ENCODE peak calls at places on chromosome 11, in four cellular contexts. T, A, O and V are unnamed samples.

GRCh38 chr11:116312560-116313340 is 460.0 kb downstream of the BUD13 start:
- DNase-seq in T (no peak), O (no peak), A (no peak), V (no peak)

GRCh38 chr11:79094601-79095000 is 346.2 kb downstream of the TENM4 start:
- DNase-seq in O (no peak), T (no peak), A (no peak), V (no peak)

GRCh38 chr11:289706-290620 is 1.0 kb downstream of the PGGHG start:
- DNase-seq in A (no peak), T (no peak), O (no peak), V (no peak)

GRCh38 chr11:133897331-133897650 is 52.0 kb upstream of the SPATA19 start:
- DNase-seq in A (no peak), O (no peak), T (no peak), V (no peak)

GRCh38 chr11:17550455-17551346 is 3.6 kb downstream of the OTOG start:
- DNase-seq in A (no peak), O (no peak), T (no peak), V (no peak)

GRCh38 chr11:7605544-7605943 is 67.8 kb downstream of the CYB5R2 start:
- DNase-seq in O (no peak), A (peak; percentile 6), T (peak; percentile 79), V (peak; percentile 62)

GRCh38 chr11:59556883-59557205 is 45.5 kb downstream of the OR4D9 start:
- DNase-seq in A (peak; percentile 71), O (no peak), T (no peak), V (no peak)

GRCh38 chr11:57349491-57350274 is 11.5 kb downstream of the P2RX3 start:
- DNase-seq in T (peak; percentile 58), O (no peak), A (peak; percentile 79), V (peak; percentile 33)

GRCh38 chr11:47467372-47467771 is 18.4 kb upstream of the RAPSN start:
- DNase-seq in T (no peak), A (no peak), O (no peak), V (no peak)

GRCh38 chr11:108199446-108200321 is 22.8 kb downstream of the NPAT start:
- DNase-seq in A (peak; percentile 77), T (no peak), O (peak; percentile 68), V (peak; percentile 68)

GRCh38 chr11:66340596-66341501 is 4.1 kb downstream of the BRMS1 start:
- DNase-seq in T (no peak), O (no peak), A (no peak), V (no peak)

GRCh38 chr11:44097821-44098220 is 2.3 kb downstream of the EXT2 start:
- DNase-seq in O (no peak), A (no peak), T (no peak), V (peak; percentile 13)

GRCh38 chr11:92861641-92862040 is 107.8 kb upstream of the MTNR1B start:
- DNase-seq in A (no peak), O (no peak), T (no peak), V (no peak)

GRCh38 chr11:134949121-134949591 is 537.1 kb upstream of the B3GAT1 start:
- DNase-seq in A (no peak), O (no peak), T (no peak), V (peak; percentile 77)

GRCh38 chr11:116692318-116693106 is 80.3 kb downstream of the BUD13 start:
- DNase-seq in O (no peak), A (no peak), T (no peak), V (no peak)

GRCh38 chr11:88231894-88232482 is 56.7 kb upstream of the RAB38 start:
- DNase-seq in T (peak; percentile 11), O (no peak), A (peak; percentile 3), V (peak; percentile 40)

GRCh38 chr11:93541884-93542752 is 1.1 kb downstream of the SMCO4 start:
- DNase-seq in A (peak; percentile 83), T (peak; percentile 38), O (no peak), V (peak; percentile 77)

GRCh38 chr11:70193411-70194292 is 9.4 kb upstream of the FADD start:
- DNase-seq in O (no peak), A (no peak), T (no peak), V (no peak)

GRCh38 chr11:7167976-7168740 is 79.4 kb downstream of the RBMXL2 start:
- DNase-seq in T (no peak), A (no peak), O (no peak), V (no peak)

GRCh38 chr11:8011981-8012444 is 24.9 kb downstream of the EIF3F start:
- DNase-seq in T (no peak), O (no peak), A (no peak), V (peak; percentile 95)

GRCh38 chr11:65809496-65809895 is 22.6 kb downstream of the OVOL1 start:
- DNase-seq in A (no peak), O (no peak), T (no peak), V (no peak)

GRCh38 chr11:71500601-71501021 is 26.5 kb upstream of the KRTAP5-7 start:
- DNase-seq in A (no peak), O (no peak), T (no peak), V (no peak)

GRCh38 chr11:118870396-118871343 is 13.0 kb upstream of the CXCR5 start:
- DNase-seq in O (peak; percentile 57), T (no peak), A (no peak), V (peak; percentile 13)

GRCh38 chr11:121367434-121367833 is 74.9 kb downstream of the SC5D start:
- DNase-seq in T (no peak), O (peak; percentile 99), A (no peak), V (peak; percentile 4)

GRCh38 chr11:31799036-31799793 is 11.9 kb downstream of the PAX6 start:
- DNase-seq in O (no peak), A (no peak), T (no peak), V (no peak)

GRCh38 chr11:124823512-124824376 is 23.5 kb upstream of the MSANTD2 start:
- DNase-seq in T (no peak), O (no peak), A (no peak), V (no peak)

GRCh38 chr11:83681944-83682644 is 395.9 kb upstream of the CCDC90B start:
- DNase-seq in A (no peak), T (no peak), O (no peak), V (no peak)

GRCh38 chr11:63543711-63544110 is 7.1 kb downstream of the PLAAT4 start:
- DNase-seq in T (no peak), A (no peak), O (no peak), V (no peak)

GRCh38 chr11:42770444-42771065 is 541.2 kb upstream of the API5 start:
- DNase-seq in T (no peak), A (peak; percentile 8), O (no peak), V (no peak)

GRCh38 chr11:88377151-88377550 is 39.6 kb upstream of the CTSC start:
- DNase-seq in T (no peak), O (no peak), A (no peak), V (peak; percentile 67)

GRCh38 chr11:122645847-122646246 is 9.7 kb upstream of the UBASH3B start:
- DNase-seq in O (no peak), A (no peak), T (no peak), V (peak; percentile 45)

GRCh38 chr11:2298795-2299747 is 2.6 kb downstream of the C11orf21 start:
- DNase-seq in T (peak; percentile 57), A (peak; percentile 65), O (no peak), V (no peak)

DNA sequence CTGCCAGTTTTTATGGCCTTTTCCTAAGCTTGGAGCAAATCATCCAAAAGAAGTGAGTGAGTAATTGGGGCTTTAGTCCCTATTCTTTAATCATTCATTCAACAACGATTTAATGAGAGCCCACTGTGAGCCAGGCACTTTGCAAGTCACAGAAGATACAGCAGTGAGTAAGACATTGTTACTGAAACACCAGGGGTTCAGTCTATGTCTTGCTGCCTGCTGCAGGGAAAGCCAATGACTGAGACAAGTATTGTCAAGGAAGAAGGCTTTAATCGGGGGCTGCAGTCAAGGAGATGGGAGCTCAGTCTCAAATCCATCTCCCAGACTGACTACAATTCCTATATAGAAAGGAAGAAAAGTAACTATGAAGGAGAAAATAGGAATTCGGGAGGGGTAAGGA is 228.3 kb downstream of the FAM181B start:
- DNase-seq in A (no peak), T (no peak), O (no peak), V (no peak)
- TF ChIP-seq ELK1 in A (no peak), T (no peak), O (no peak), V (no peak)

GRCh38 chr11:130509942-130510341 is 61.5 kb downstream of the ADAMTS15 start:
- DNase-seq in O (no peak), A (no peak), T (no peak), V (no peak)

GRCh38 chr11:130512662-130513061 is 64.2 kb downstream of the ADAMTS15 start:
- DNase-seq in A (no peak), O (no peak), T (no peak), V (no peak)

GRCh38 chr11:130513132-130513531 is 64.7 kb downstream of the ADAMTS15 start:
- DNase-seq in T (no peak), A (no peak), O (no peak), V (no peak)

GRCh38 chr11:130510407-130511006 is 62.1 kb downstream of the ADAMTS15 start:
- DNase-seq in T (no peak), O (no peak), A (no peak), V (peak; percentile 83)

DNA sequence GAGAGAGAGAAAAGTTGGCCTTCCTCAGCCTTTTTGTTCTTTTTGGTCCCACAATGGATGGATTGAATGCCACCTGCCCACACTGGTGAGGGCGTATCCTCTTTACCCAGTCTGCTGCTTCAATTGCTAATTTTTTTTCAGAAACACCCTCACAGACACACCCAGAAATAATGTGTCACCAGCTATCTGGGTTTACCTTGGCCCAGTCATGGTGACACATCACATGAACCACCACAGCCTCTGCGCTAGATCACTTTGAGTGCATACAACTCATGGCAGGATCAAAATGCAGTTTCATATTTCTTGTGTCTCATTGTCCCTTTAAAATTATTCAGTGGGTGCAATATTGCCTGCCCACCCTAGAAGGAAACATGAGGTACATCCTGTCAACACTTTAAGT is 63.3 kb downstream of the ADAMTS15 start:
- DNase-seq in O (no peak), A (no peak), T (no peak), V (peak; percentile 29)
- H3K27ac ChIP-seq in O (no peak overlapping the region), A (no peak overlapping the region), T (no peak overlapping the region), V (no peak overlapping the region)

DNA sequence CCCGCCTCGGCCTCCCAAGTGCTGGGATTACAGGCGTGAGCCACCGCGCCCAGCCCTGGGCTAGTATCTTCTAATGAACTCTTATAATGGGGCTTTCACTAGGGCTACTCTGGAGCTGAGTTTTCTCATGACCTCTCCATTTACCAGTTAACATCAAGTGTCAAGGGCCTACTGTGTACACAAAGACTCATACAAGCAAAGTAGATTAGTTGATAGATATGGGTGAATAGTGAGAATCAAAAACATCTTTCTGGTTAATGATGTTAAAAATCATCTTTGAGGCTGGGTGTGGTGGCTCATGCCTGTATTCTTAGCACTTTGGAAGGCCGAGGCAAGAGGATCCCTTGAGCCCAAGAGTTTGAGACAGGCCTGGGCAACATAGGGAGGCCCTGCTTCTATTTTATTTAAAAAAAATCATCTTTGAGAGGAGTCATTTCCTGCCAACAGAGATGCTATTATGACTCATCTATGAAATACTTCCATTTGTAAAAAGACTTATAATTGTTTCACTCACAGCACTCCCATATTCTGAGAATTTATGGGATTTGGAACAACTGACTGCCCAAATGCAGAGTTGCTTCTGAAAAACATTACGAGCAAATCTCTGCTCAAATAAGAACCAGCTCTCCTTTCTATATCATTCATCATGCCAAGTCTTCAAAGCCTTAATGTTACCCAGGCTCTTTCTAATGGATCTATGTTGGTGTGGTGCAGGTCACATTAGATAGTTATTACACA is 57.0 kb downstream of the GDPD4 start:
- DNase-seq in T (no peak), A (no peak), O (no peak), V (peak; percentile 85)
- TF ChIP-seq ELK1 in T (no peak), A (no peak), O (no peak), V (no peak)

DNA sequence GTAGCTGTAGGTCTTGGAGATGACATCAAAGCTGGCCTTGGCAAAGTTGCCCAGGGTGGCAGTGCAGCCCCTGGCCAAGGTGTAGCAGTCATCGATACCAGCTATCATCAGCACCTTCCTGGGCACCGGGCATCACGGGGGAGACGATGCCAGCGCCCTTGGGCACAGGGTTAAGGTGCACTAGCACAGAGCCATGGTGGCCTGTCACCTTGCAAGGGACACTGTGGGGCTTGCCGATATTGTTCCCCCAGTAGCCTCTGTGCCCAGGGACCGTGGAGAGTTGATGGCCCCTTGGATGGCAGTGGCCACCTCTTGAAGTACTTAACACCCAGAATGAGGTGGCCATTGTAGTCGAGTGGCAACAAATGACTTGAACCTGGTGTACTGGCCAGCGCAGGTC is 44.4 kb upstream of the FTH1 start:
- DNase-seq in A (no peak), O (no peak), T (no peak), V (no peak)
- H3K27ac ChIP-seq in A (no peak overlapping the region), O (no peak overlapping the region), T (peak overlapping the region; percentile 88), V (no peak overlapping the region)